ENCODE peak calls at places on chromosomes 6 and 20, in four cellular contexts. V is CD8-positive, alpha-beta T cell; H is cardiac fibroblast; M is right lobe of liver. W is an unnamed sample.

GRCh38 chr20:50348118-50348517 is 157.5 kb downstream of the CEBPB start:
- DNase-seq in M (no peak), H (peak), V (no peak), W (peak)

GRCh38 chr6:54307412-54308036 is 717 bp upstream of the TINAG start:
- DNase-seq in H (no peak), M (no peak), V (no peak), W (no peak)

GRCh38 chr6:148967546-148967945 is 220.7 kb downstream of the UST start:
- DNase-seq in M (no peak), H (no peak), V (no peak), W (no peak)

GRCh38 chr6:34852406-34853085 is 35.3 kb downstream of the TAF11 start:
- DNase-seq in M (no peak), V (no peak), H (no peak), W (no peak)

GRCh38 chr20:42945194-42945593 is 244.5 kb downstream of the PTPRT start:
- DNase-seq in M (no peak), V (no peak), H (no peak), W (no peak)

GRCh38 chr6:53436904-53437303 is 88.2 kb upstream of the ELOVL5 start:
- DNase-seq in M (no peak), H (peak), V (no peak), W (no peak)

GRCh38 chr6:168201799-168202198 is 117.8 kb downstream of the DACT2 start:
- DNase-seq in V (no peak), M (no peak), H (no peak), W (no peak)

GRCh38 chr20:58177799-58178198 is 50.7 kb downstream of the ANKRD60 start:
- DNase-seq in V (no peak), H (no peak), M (no peak), W (peak)

GRCh38 chr6:139249387-139249786 is 42.4 kb downstream of the TXLNB start:
- DNase-seq in M (no peak), H (peak), V (no peak), W (no peak)

GRCh38 chr6:25392372-25392771 is 113.2 kb downstream of the CARMIL1 start:
- DNase-seq in M (no peak), V (no peak), H (peak), W (no peak)

GRCh38 chr20:38833857-38834164 is 28.3 kb downstream of the PPP1R16B start:
- DNase-seq in V (peak), H (no peak), M (no peak), W (no peak)

GRCh38 chr6:46648869-46649488 is 3.6 kb downstream of the CYP39A1 start:
- DNase-seq in M (peak), V (no peak), H (no peak), W (no peak)

GRCh38 chr6:158999154-158999668 is 791 bp downstream of the RSPH3 start:
- DNase-seq in V (no peak), M (no peak), H (peak), W (no peak)

GRCh38 chr6:3929281-3929798 is 80.2 kb downstream of the FAM50B start:
- DNase-seq in M (no peak), V (no peak), H (peak), W (no peak)

GRCh38 chr6:50007821-50008220 is 14.0 kb downstream of the DEFB110 start:
- DNase-seq in V (no peak), H (no peak), M (no peak), W (no peak)

GRCh38 chr6:56101141-56101553 is 146.2 kb downstream of the COL21A1 start:
- DNase-seq in V (no peak), M (no peak), H (peak), W (no peak)

GRCh38 chr6:144214029-144214428 is 63.7 kb downstream of the STX11 start:
- DNase-seq in H (no peak), V (no peak), M (no peak), W (no peak)

GRCh38 chr6:34496103-34496685 is 30.3 kb downstream of the PACSIN1 start:
- DNase-seq in H (no peak), M (no peak), V (no peak), W (no peak)

GRCh38 chr6:134732761-134733160 is 217.1 kb downstream of the ALDH8A1 start:
- DNase-seq in V (no peak), M (no peak), H (no peak), W (no peak)

GRCh38 chr6:139308284-139308916 is 16.6 kb upstream of the TXLNB start:
- DNase-seq in M (no peak), H (no peak), V (no peak), W (no peak)

GRCh38 chr6:3304500-3305215 is 45.9 kb downstream of the PSMG4 start:
- DNase-seq in M (peak), V (no peak), H (no peak), W (no peak)

GRCh38 chr20:48331518-48332286 is 496.1 kb downstream of the PREX1 start:
- DNase-seq in M (no peak), V (no peak), H (no peak), W (no peak)

GRCh38 chr20:33176101-33176500 is 8.1 kb downstream of the BPIFA2 start:
- DNase-seq in V (no peak), H (no peak), M (no peak), W (no peak)

GRCh38 chr6:166626177-166627038 is 643 bp downstream of the RPS6KA2 start:
- DNase-seq in H (peak), V (peak), M (peak), W (peak)

GRCh38 chr6:149889321-149889720 is 8.6 kb downstream of the RAET1E start:
- DNase-seq in H (no peak), M (no peak), V (no peak), W (no peak)

GRCh38 chr6:23454090-23454998 is 671.7 kb upstream of the NRSN1 start:
- DNase-seq in H (no peak), M (no peak), V (no peak), W (no peak)

GRCh38 chr6:25968769-25969168 is 6.2 kb downstream of the TRIM38 start:
- DNase-seq in H (peak), V (no peak), M (peak), W (no peak)

GRCh38 chr20:4006640-4007039 is 8.7 kb downstream of the RNF24 start:
- DNase-seq in V (no peak), M (peak), H (peak), W (no peak)

GRCh38 chr6:35146453-35146852 is 5.3 kb upstream of the TCP11 start:
- DNase-seq in V (no peak), H (peak), M (peak), W (peak)

GRCh38 chr6:139172567-139172966 is 37.7 kb downstream of the HECA start:
- DNase-seq in H (no peak), M (no peak), V (no peak), W (no peak)

GRCh38 chr20:61537721-61538480 is 285.8 kb downstream of the CDH4 start:
- DNase-seq in V (no peak), M (no peak), H (no peak), W (no peak)

GRCh38 chr20:61537239-61537638 is 285.2 kb downstream of the CDH4 start:
- DNase-seq in M (no peak), H (no peak), V (no peak), W (no peak)

GRCh38 chr20:61538481-61539265 is 286.6 kb downstream of the CDH4 start:
- DNase-seq in H (no peak), V (no peak), M (no peak), W (no peak)

GRCh38 chr20:61536671-61537070 is 284.6 kb downstream of the CDH4 start:
- DNase-seq in V (no peak), H (no peak), M (no peak), W (no peak)

GRCh38 chr20:61539706-61540360 is 287.8 kb downstream of the CDH4 start:
- DNase-seq in H (no peak), V (no peak), M (no peak), W (no peak)
- H3K4me3 ChIP-seq in H (no peak), V (no peak), M (no peak), W (no peak)

GRCh38 chr6:109373762-109374161 is 8.5 kb downstream of the CD164 start:
- DNase-seq in V (no peak), M (no peak), H (no peak), W (no peak)
- H3K4me3 ChIP-seq in V (no peak), M (no peak), H (no peak), W (no peak)

DNA sequence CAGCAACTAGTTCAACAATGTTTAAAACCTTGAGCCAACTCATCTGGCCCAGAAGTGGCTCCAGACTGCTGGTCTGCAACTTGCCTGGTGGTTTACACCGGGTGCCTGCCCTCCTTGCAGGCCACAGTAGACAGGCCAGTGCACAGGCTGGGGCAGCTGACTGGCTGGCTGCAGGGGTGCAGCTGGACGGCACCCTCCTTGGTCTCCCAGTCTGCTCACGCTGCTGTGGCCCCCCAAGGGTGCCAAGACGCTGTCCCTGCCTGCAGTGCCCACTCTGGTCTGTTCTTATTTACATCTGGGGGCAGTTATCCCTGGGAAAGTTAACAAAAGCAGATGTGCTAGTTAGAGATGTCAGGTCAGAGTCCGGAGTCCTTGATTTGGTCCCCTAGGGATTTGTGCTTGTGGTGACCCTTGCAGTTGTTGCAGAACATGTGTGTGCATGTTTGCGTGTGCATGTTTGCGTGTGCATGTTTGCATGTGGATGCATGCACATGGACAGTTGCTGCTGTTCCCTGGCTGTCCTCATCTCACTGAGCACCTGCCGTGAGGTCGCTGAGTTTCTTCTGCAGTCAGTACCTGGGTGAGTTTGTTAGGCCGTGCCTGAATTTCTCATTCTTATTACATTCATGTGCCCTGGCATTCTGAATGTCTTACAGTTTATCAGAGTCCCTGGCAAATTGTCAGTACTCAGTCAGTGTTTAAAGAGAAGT is 48.2 kb upstream of the IRF4 start:
- DNase-seq in V (no peak), H (no peak), M (no peak), W (peak)
- H3K4me3 ChIP-seq in V (no peak), H (no peak), M (no peak), W (no peak)

GRCh38 chr6:37232430-37233017 is 25.0 kb upstream of the TBC1D22B start:
- DNase-seq in V (no peak), H (no peak), M (no peak), W (no peak)
- H3K4me3 ChIP-seq in V (no peak), H (no peak), M (no peak), W (no peak)

GRCh38 chr6:98824907-98825601 is 9.3 kb upstream of the POU3F2 start:
- DNase-seq in H (no peak), M (no peak), V (no peak), W (no peak)
- H3K4me3 ChIP-seq in H (no peak), M (no peak), V (no peak), W (no peak)

GRCh38 chr6:41704028-41704427 is 31.4 kb downstream of the TFEB start:
- DNase-seq in H (no peak), V (no peak), M (no peak), W (no peak)
- H3K4me3 ChIP-seq in H (no peak), V (no peak), M (no peak), W (no peak)

GRCh38 chr6:113642390-113642713 is 214.8 kb upstream of the MARCKS start:
- DNase-seq in V (no peak), M (no peak), H (no peak), W (no peak)
- H3K4me3 ChIP-seq in V (no peak), M (no peak), H (no peak), W (no peak)

DNA sequence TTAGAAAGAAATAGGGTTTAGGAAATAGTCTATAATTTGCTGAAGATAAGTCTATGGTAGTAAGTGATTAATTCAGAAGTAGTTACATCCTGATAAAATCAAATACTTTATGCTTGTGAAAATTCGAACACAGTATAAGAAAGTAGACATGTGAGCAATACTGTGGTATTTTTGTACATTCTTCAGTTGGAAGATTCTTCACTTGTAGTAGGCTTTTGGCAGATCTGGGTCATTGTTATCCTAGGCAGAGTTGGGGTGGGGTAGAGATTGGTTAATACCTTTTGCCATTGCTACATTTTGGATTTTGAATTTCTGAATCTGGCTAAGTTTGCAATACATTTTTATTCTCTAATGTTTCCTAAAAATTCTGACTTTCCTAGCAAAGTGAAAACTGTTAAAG is 197.5 kb downstream of the BCKDHB start:
- DNase-seq in H (peak), M (no peak), V (no peak), W (no peak)
- H3K4me3 ChIP-seq in H (no peak), M (no peak), V (no peak), W (no peak)

GRCh38 chr6:137224890-137225198 is 5.7 kb upstream of the IFNGR1 start:
- DNase-seq in M (no peak), H (no peak), V (no peak), W (no peak)
- H3K4me3 ChIP-seq in M (no peak), H (no peak), V (no peak), W (no peak)

W was measured in lower lobe of right lung.